ENCODE peak calls at places on chromosomes 1 and 21, in four cellular contexts. G is H1, J is K562, U is HepG2. Q is an unnamed sample.

GRCh38 chr1:17339521-17339920 is 31.5 kb downstream of the PADI4 start:
- DNase-seq in G (no peak), J (no peak), U (no peak), Q (no peak)

GRCh38 chr1:27090921-27091320 is 64.0 kb downstream of the SLC9A1 start:
- DNase-seq in G (no peak), J (no peak), U (no peak), Q (no peak)

GRCh38 chr1:88398338-88398737 is 285.7 kb upstream of the PKN2 start:
- DNase-seq in G (no peak), J (no peak), U (no peak), Q (peak)

GRCh38 chr1:229385853-229386456 is 43.1 kb upstream of the CCSAP start:
- DNase-seq in G (no peak), J (no peak), U (no peak), Q (no peak)

GRCh38 chr1:198605426-198605825 is 33.4 kb upstream of the PTPRC start:
- DNase-seq in G (no peak), J (no peak), U (no peak), Q (no peak)

GRCh38 chr1:1124786-1125642 is 9.1 kb upstream of the C1orf159 start:
- DNase-seq in G (no peak), J (no peak), U (peak), Q (no peak)

GRCh38 chr1:38213720-38214367 is 167.3 kb upstream of the POU3F1 start:
- DNase-seq in G (no peak), J (peak), U (no peak), Q (no peak)

GRCh38 chr21:15122241-15122640 is 57.4 kb upstream of the NRIP1 start:
- DNase-seq in G (no peak), J (no peak), U (peak), Q (no peak)

GRCh38 chr21:26977741-26978140 is 10.9 kb upstream of the ADAMTS5 start:
- DNase-seq in G (no peak), J (no peak), U (no peak), Q (no peak)

GRCh38 chr1:5491207-5491904 is 500.9 kb downstream of the NPHP4 start:
- DNase-seq in G (no peak), J (no peak), U (no peak), Q (no peak)

GRCh38 chr21:34132905-34133304 is 59.5 kb downstream of the MRPS6 start:
- DNase-seq in G (no peak), J (no peak), U (no peak), Q (no peak)

GRCh38 chr1:25613091-25613490 is 3.5 kb upstream of the MAN1C1 start:
- DNase-seq in G (no peak), J (no peak), U (no peak), Q (no peak)

GRCh38 chr1:235074335-235075120 is 54.1 kb downstream of the TOMM20 start:
- DNase-seq in G (no peak), J (no peak), U (peak), Q (no peak)

GRCh38 chr1:85502625-85503083 is 37.7 kb upstream of the DDAH1 start:
- DNase-seq in G (peak), J (no peak), U (peak), Q (peak)

GRCh38 chr1:184387069-184387870 is 441 bp downstream of the C1orf21 start:
- DNase-seq in G (no peak), J (no peak), U (no peak), Q (no peak)

GRCh38 chr1:9612871-9613624 is 24.3 kb downstream of the TMEM201 start:
- DNase-seq in G (no peak), J (no peak), U (no peak), Q (no peak)

GRCh38 chr1:24714859-24715520 is 30.3 kb upstream of the CLIC4 start:
- DNase-seq in G (no peak), J (no peak), U (peak), Q (no peak)

GRCh38 chr1:11037740-11038182 is 9.3 kb downstream of the MASP2 start:
- DNase-seq in G (peak), J (peak), U (peak), Q (peak)

GRCh38 chr1:115073298-115074087 is 15.8 kb downstream of the TSPAN2 start:
- DNase-seq in G (no peak), J (no peak), U (no peak), Q (no peak)

GRCh38 chr1:93123141-93123783 is 44.2 kb downstream of the MTF2 start:
- DNase-seq in G (no peak), J (no peak), U (no peak), Q (no peak)

GRCh38 chr1:215007880-215008279 is 74.7 kb upstream of the KCNK2 start:
- DNase-seq in G (no peak), J (no peak), U (no peak), Q (no peak)

GRCh38 chr1:22922640-22923039 is 50.0 kb downstream of the LACTBL1 start:
- DNase-seq in G (no peak), J (no peak), U (no peak), Q (no peak)

GRCh38 chr1:178483251-178483957 is 13.4 kb downstream of the CLEC20A start:
- DNase-seq in G (no peak), J (no peak), U (no peak), Q (no peak)

GRCh38 chr1:17181785-17182464 is 23.0 kb upstream of the PADI1 start:
- DNase-seq in G (no peak), J (no peak), U (no peak), Q (no peak)

GRCh38 chr1:71154454-71154853 is 73.6 kb upstream of the ZRANB2 start:
- DNase-seq in G (no peak), J (no peak), U (no peak), Q (no peak)

GRCh38 chr1:156123356-156124196 is 9.1 kb downstream of the LMNA start:
- DNase-seq in G (no peak), J (peak), U (peak), Q (peak)

GRCh38 chr1:14842361-14842760 is 243.9 kb downstream of the KAZN start:
- DNase-seq in G (no peak), J (no peak), U (no peak), Q (no peak)

GRCh38 chr1:193786041-193786440 is 599.6 kb upstream of the B3GALT2 start:
- DNase-seq in G (no peak), J (no peak), U (no peak), Q (no peak)

GRCh38 chr1:109307363-109308021 is 681 bp upstream of the MYBPHL start:
- DNase-seq in G (no peak), J (peak), U (peak), Q (no peak)

DNA sequence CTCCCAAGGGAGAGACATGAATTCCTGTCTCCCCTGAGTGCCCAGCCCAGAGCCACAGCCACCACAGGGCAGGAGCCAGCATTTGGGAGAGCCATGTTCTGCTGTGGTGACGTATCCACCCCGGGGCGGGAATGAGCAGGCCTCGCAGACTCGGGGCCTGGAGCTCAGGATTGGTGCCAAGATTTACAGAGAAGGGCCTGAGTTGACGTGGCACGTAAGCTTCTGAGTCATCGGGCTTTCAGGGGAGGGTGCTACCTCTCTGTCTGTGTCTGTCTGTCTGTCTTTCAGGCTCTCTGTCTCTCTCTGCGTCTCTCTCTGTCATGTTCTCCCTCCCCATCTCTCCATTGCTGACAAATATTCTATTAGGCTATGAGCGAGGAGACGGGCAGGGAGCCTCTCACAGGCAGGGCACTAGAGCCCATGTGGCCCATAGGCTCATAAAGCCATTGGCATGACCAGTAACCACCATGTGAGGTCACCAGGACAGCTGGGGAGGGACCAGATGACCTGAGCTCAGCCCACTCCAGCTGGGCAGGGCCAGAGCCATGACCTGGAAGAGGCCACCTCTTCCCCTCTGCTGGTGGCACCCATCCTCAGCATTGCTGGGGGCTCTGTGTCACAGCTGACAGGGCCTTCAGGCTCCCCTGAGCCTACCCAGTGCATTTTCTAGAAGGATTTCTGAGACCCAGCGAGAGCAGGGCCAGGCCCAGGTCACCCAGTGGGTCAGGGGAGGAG is 300.0 kb upstream of the VAMP3 start:
- DNase-seq in G (no peak), J (no peak), U (no peak), Q (peak)
- TF ChIP-seq FOSL1 in G (no peak), J (peak), U (no peak), Q (peak)

GRCh38 chr1:160779662-160780397 is 16.1 kb upstream of the LY9 start:
- DNase-seq in G (peak), J (peak), U (peak), Q (peak)

GRCh38 chr1:160778976-160779375 is 17.0 kb upstream of the LY9 start:
- DNase-seq in G (no peak), J (no peak), U (no peak), Q (no peak)

GRCh38 chr1:160780398-160780755 is 15.6 kb upstream of the LY9 start:
- DNase-seq in G (no peak), J (no peak), U (no peak), Q (no peak)

GRCh38 chr1:160781129-160781808 is 14.7 kb upstream of the LY9 start:
- DNase-seq in G (no peak), J (no peak), U (no peak), Q (no peak)

GRCh38 chr1:160781914-160782689 is 13.9 kb upstream of the LY9 start:
- DNase-seq in G (no peak), J (no peak), U (no peak), Q (no peak)
- H3K27ac ChIP-seq in G (no peak), J (no peak), U (no peak), Q (no peak)

GRCh38 chr1:211648336-211648735 is 27.1 kb downstream of the NEK2 start:
- DNase-seq in G (no peak), J (peak), U (peak), Q (no peak)

GRCh38 chr1:211648980-211649934 is 26.2 kb downstream of the NEK2 start:
- DNase-seq in G (no peak), J (peak), U (peak), Q (no peak)

GRCh38 chr1:211652371-211652770 is 23.1 kb downstream of the NEK2 start:
- DNase-seq in G (no peak), J (no peak), U (no peak), Q (no peak)

GRCh38 chr1:211653329-211653728 is 22.1 kb downstream of the NEK2 start:
- DNase-seq in G (no peak), J (no peak), U (no peak), Q (no peak)

GRCh38 chr1:211650922-211651303 is 24.5 kb downstream of the NEK2 start:
- DNase-seq in G (no peak), J (no peak), U (no peak), Q (no peak)
- TF ChIP-seq FOSL1 in G (no peak), J (no peak), U (no peak), Q (no peak)

DNA sequence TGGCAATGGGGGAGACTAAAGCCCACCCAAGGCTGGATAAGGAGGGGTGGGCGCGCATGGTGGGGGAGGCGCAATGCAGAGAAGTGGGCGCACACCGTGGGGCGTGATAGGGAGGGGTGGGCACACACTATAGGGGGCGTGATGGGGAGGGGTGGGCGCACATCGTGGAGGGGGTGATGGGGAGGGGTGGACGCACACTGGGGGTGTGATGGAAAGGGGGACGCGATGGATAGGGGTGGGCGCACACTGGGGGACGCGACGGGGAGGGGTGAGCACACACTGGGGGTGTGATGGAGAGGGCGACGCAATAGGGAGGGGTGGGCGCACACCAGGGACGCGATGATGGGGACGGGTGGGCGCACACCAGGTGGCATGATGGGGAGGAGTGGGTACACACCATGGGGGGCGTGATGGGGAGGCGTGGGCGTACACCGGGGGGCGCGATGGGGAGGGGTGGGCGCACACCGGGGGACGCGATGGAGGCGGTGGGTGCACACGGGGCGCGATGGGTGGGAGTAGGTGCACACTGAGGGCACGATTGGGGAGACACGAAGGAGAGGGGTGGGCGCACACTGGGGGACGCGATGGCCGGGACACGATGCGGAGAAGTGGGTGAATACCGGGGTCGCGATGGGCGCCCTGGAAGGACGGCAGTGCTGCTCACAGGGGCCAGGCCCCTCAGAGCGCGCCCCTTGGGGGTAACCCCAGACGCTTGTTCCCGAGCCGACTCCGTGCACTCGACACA is 929 bp downstream of the SUMO3 start:
- DNase-seq in G (no peak), J (no peak), U (no peak), Q (no peak)
- H3K27ac ChIP-seq in G (no peak), J (no peak), U (peak), Q (peak)

DNA sequence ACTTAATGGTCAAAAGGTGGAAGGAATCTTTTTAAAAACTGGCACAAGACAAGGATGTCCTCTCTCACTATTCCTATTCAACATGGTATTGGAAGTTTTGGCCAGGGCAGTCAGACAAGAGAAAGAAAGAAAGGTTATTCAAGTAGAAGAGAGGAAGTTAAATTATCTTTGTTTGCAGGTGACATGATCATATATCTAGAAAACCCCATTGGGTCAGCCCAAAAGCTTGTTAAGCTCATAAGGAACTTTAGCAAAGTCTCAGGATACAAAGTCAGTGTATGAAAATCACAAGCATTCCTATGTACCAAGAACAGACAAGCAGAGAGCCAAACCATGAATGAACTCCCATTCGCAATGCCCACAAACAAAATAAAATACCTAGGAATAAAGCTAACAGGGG is 5.4 kb upstream of the PGBD2 start:
- DNase-seq in G (no peak), J (no peak), U (no peak), Q (no peak)
- TF ChIP-seq FOSL1 in G (no peak), J (no peak), U (no peak), Q (no peak)

DNA sequence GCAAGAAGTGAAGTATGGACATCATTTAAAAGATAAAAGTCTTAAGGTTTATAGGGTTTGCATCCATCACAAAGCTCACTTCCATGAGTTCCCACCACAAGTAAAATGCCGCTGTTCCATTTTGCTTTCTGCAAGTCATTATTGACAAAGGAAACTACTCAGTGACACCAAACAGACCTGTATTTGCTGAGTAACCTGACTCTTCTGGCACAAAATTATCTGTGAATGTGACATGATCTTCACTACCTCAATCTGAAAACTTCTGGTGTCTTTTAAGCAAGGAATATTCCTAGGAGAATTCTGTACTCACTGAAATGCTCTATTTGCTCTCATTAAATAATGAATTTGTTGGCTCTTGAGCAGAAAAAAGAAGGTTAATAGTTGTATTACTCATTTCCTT is 1077.4 kb upstream of the ADGRL4 start:
- DNase-seq in G (no peak), J (no peak), U (peak), Q (no peak)
- H3K27ac ChIP-seq in G (no peak), J (no peak), U (no peak), Q (no peak)

GRCh38 chr1:165147799-165148198 is 208.7 kb downstream of the LMX1A start:
- DNase-seq in G (no peak), J (no peak), U (no peak), Q (no peak)

GRCh38 chr1:165144757-165145397 is 211.6 kb downstream of the LMX1A start:
- DNase-seq in G (peak), J (peak), U (peak), Q (peak)

GRCh38 chr1:165138960-165139359 is 217.6 kb downstream of the LMX1A start:
- DNase-seq in G (no peak), J (no peak), U (no peak), Q (no peak)

GRCh38 chr1:165137551-165138316 is 218.8 kb downstream of the LMX1A start:
- DNase-seq in G (no peak), J (no peak), U (peak), Q (no peak)

DNA sequence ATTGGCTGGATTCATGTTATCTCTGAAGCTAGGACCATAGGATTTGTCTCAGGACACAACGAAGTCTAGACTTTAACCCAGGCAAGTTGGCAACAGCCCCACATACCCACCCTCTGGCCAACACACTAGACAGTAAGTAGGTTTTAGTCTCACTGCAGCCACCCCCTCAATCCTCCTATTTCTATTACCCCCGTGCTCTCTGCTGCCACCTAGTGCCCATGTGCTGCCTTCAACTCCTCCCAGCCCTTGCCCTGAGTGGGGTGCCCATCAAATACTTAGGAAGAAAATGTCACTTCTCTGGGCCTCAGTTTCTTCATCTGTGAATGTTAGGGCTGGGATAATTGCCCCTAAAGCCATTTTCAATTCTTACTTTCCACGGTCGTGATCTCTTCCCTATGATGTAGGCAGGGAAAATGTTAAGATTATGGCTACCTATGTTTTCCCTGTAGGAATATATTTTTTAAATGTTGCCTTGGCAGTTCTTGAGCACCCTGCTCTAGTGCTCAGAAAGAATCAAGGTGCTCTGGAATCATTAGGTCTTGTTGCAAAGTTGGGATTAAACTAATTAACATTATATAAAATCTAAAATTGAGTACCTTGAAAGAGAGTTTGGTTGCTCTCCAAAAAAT is 213.0 kb downstream of the LMX1A start:
- DNase-seq in G (no peak), J (peak), U (peak), Q (no peak)
- TF ChIP-seq FOSL1 in G (no peak), J (no peak), U (no peak), Q (no peak)

GRCh38 chr1:186681806-186682205 is 1.6 kb upstream of the PTGS2 start:
- DNase-seq in G (no peak), J (no peak), U (no peak), Q (no peak)
- H3K27ac ChIP-seq in G (no peak), J (no peak), U (no peak), Q (no peak)

GRCh38 chr1:35499652-35500176 is 57.5 kb downstream of the KIAA0319L start:
- DNase-seq in G (no peak), J (peak), U (no peak), Q (no peak)
- TF ChIP-seq FOSL1 in G (no peak), J (peak), U (no peak), Q (no peak)

GRCh38 chr1:12168451-12169160 is 1.8 kb downstream of the TNFRSF1B start:
- DNase-seq in G (no peak), J (peak), U (no peak), Q (no peak)
- H3K27ac ChIP-seq in G (no peak), J (peak), U (no peak), Q (no peak)